ENCODE peak calls at places on chromosomes 16 and 17, in eight cellular contexts. S is heart left ventricle, O is stomach, H is tibial nerve, Z is suprapubic skin, L is body of pancreas, D is uterus, M is prostate gland. W is an unnamed sample.
A peak's percentile ranks its signal among the peaks of the same experiment; 100 is the strongest.

GRCh38 chr17:43010667-43011308 is 4.2 kb downstream of the IFI35 start:
- DNase-seq in S (no peak), O (no peak), H (no peak), Z (no peak), L (peak; percentile 49), D (no peak), M (no peak), W (no peak)

GRCh38 chr17:35183332-35183731 is 10.9 kb downstream of the SLC35G3 start:
- DNase-seq in S (no peak), O (no peak), H (no peak), Z (no peak), L (no peak), D (no peak), M (no peak), W (no peak)

GRCh38 chr16:11487289-11487688 is 99.4 kb downstream of the LITAF start:
- DNase-seq in S (no peak), O (no peak), H (no peak), Z (no peak), L (no peak), D (no peak), M (no peak), W (peak; percentile 22)

GRCh38 chr17:57125406-57125805 is 40.4 kb downstream of the AKAP1 start:
- DNase-seq in S (no peak), O (no peak), H (no peak), Z (no peak), L (no peak), D (no peak), M (no peak), W (no peak)

GRCh38 chr17:33725675-33726271 is 432.7 kb upstream of the ASIC2 start:
- DNase-seq in S (peak; percentile 29), O (peak; percentile 31), H (no peak), Z (no peak), L (peak; percentile 42), D (no peak), M (no peak), W (peak; percentile 63)

GRCh38 chr17:28473542-28473941 is at the start of gene SLC13A2:
- DNase-seq in S (no peak), O (peak; percentile 52), H (no peak), Z (peak; percentile 65), L (peak; percentile 44), D (no peak), M (no peak), W (no peak)

GRCh38 chr16:5228369-5228768 is 130.8 kb upstream of the EEF2KMT start:
- DNase-seq in S (no peak), O (no peak), H (no peak), Z (no peak), L (no peak), D (no peak), M (no peak), W (no peak)

GRCh38 chr17:82458885-82459424 is 414 bp downstream of the NARF start:
- DNase-seq in S (no peak), O (peak; percentile 36), H (no peak), Z (no peak), L (no peak), D (no peak), M (no peak), W (peak; percentile 49)

GRCh38 chr17:16352838-16353701 is at the start of gene CENPV:
- DNase-seq in S (peak; percentile 38), O (peak; percentile 64), H (no peak), Z (peak; percentile 78), L (peak; percentile 50), D (peak; percentile 48), M (peak; percentile 20), W (peak; percentile 71)

GRCh38 chr16:78894872-78895271 is 705.7 kb downstream of the MAF start:
- DNase-seq in S (no peak), O (peak; percentile 39), H (no peak), Z (no peak), L (no peak), D (no peak), M (peak; percentile 34), W (no peak)

GRCh38 chr17:70319516-70319915 is 150.2 kb downstream of the KCNJ2 start:
- DNase-seq in S (no peak), O (no peak), H (no peak), Z (no peak), L (no peak), D (no peak), M (no peak), W (no peak)

GRCh38 chr17:70314506-70314905 is 145.2 kb downstream of the KCNJ2 start:
- DNase-seq in S (no peak), O (no peak), H (no peak), Z (no peak), L (no peak), D (no peak), M (no peak), W (no peak)

GRCh38 chr17:70314096-70314495 is 144.8 kb downstream of the KCNJ2 start:
- DNase-seq in S (no peak), O (no peak), H (no peak), Z (no peak), L (no peak), D (no peak), M (no peak), W (no peak)

GRCh38 chr17:70318061-70318460 is 148.7 kb downstream of the KCNJ2 start:
- DNase-seq in S (no peak), O (no peak), H (no peak), Z (no peak), L (no peak), D (no peak), M (no peak), W (no peak)

DNA sequence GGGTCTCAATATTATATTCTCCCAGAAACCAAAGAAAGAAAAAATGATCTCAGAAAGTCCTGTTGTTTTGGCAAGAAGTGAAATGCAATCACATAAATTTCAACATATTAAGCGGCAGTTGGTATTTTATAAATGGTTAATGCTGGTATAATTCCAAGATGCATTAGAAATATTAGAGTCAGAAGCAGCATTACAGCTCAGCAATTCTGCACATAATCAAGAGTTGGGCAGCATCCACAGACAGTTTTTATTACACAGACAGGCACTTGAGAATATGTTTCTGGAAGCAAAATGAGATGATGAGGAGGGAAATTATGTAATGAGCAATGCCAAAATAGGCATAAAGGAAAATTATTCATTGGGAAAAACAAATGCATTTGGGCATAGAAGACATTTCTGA is 148.1 kb downstream of the KCNJ2 start:
- DNase-seq in S (no peak), O (no peak), H (no peak), Z (no peak), L (no peak), D (no peak), M (no peak), W (no peak)
- H3K4me1 ChIP-seq in S (no peaks in the 10 kb centered on the region), O (no peaks in the 10 kb centered on the region), H (no peaks in the 10 kb centered on the region), Z (no peaks in the 10 kb centered on the region), L (no peaks in the 10 kb centered on the region), D (no peaks in the 10 kb centered on the region), M (no peaks in the 10 kb centered on the region), W (no peaks in the 10 kb centered on the region)

DNA sequence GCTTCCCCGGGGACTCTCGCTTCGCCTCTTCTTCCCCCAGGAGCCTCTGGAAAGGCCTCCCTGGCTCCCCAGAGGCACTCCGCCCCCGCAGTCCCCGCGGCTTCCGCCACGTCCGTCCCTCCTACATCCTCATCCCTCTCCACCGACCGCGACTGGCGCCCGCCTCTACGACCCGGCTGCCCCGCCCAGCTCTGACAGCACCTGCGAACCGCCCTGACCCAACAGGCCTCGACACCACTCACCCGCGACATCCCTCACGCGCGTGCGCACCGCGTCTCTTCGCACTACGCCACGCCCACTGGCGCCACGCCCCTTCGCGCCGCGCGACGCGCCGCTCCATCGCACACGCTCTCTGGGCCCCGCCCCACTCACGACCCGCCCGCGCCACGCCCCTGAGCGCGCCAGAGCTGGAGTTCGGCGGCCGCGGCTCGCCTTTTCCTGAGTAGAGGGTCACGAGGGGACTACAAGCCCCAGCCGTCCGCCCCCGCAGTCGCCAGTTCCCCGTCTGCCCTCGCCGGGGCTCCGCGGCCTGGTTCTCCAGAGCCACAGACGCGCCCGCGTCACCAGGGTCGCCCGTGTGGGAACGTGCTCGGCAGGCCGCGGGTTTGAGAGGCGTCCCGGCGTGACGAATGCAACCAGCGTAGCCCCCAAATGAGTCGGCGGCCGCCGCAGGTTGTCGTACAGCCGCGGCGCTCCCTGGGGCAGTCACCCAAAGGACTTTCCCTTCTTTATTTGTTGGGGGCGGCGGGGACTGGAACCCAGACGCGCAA is 56.2 kb upstream of the LRRC37A3 start:
- DNase-seq in S (peak; percentile 96), O (peak; percentile 97), H (peak; percentile 91), Z (peak; percentile 96), L (peak; percentile 95), D (peak; percentile 92), M (peak; percentile 92), W (peak; percentile 98)
- TF ChIP-seq POLR2A in S (peak; percentile 89), O (no peak), H (peak; percentile 96), Z (peak; percentile 42), L (peak; percentile 86), D (peak; percentile 84), M (peak; percentile 96), W (peak; percentile 93)

DNA sequence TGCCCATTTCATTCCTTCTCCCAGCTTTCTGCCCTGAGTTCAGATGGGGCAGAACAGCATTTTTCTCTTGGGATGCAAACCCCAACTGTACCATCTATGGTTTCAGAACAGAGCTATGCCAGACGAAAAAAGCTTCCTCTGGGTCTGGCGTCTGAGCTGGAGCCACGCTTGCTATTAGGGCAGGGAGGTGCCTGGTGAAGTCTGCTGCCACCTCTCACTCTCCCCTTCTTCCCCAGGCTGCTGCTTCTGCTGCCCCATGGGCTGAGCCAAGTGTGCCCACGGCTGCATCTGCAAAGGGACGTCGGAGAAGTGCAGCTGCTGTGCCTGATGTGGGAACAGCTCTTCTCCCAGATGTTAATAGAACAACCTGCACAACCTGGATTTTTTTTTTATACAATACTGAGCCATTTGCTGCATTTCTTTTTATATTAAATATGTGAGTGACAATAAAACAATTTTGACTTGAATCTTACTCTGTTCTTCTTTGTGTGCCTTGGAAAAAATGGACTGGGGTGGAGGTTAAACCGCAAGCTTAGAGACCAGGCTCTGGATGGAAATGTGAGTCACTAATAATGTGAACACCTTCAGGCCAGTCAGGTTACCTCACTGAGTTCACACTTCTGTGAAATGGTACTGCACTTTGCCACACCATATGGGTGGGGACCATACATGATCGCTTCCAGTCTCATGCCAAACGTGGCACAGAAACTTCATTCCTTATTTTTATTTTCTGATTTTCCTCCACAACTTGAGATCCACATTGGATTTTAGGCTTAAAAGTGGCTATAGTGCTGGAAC is 1.7 kb upstream of the MT1A start:
- DNase-seq in S (no peak), O (no peak), H (no peak), Z (no peak), L (no peak), D (no peak), M (no peak), W (no peak)
- H3K27me3 ChIP-seq in S (no peaks in the 10 kb centered on the region), O (no peaks in the 10 kb centered on the region), H (no peaks in the 10 kb centered on the region), Z (peaks cover 42% of the 10 kb centered on the region), L (no peaks in the 10 kb centered on the region), D (no peaks in the 10 kb centered on the region), M (peaks cover 4% of the 10 kb centered on the region), W (no peaks in the 10 kb centered on the region)

GRCh38 chr17:77723071-77723908 is 235.2 kb upstream of the TNRC6C start:
- DNase-seq in S (peak; percentile 50), O (no peak), H (no peak), Z (no peak), L (no peak), D (no peak), M (no peak), W (no peak)

GRCh38 chr17:77720946-77721822 is 237.3 kb upstream of the TNRC6C start:
- DNase-seq in S (no peak), O (no peak), H (no peak), Z (no peak), L (no peak), D (no peak), M (no peak), W (no peak)

GRCh38 chr17:77722366-77722765 is 236.1 kb upstream of the TNRC6C start:
- DNase-seq in S (no peak), O (no peak), H (no peak), Z (no peak), L (no peak), D (no peak), M (no peak), W (no peak)

GRCh38 chr17:77719806-77720205 is 238.7 kb upstream of the TNRC6C start:
- DNase-seq in S (no peak), O (no peak), H (no peak), Z (no peak), L (no peak), D (no peak), M (no peak), W (no peak)

GRCh38 chr17:77721823-77722160 is 236.7 kb upstream of the TNRC6C start:
- DNase-seq in S (no peak), O (no peak), H (no peak), Z (no peak), L (no peak), D (no peak), M (no peak), W (no peak)
- H3K4me1 ChIP-seq in S (peaks cover 3% of the 10 kb centered on the region), O (no peaks in the 10 kb centered on the region), H (peaks cover 6% of the 10 kb centered on the region), Z (no peaks in the 10 kb centered on the region), L (no peaks in the 10 kb centered on the region), D (no peaks in the 10 kb centered on the region), M (no peaks in the 10 kb centered on the region), W (no peaks in the 10 kb centered on the region)